ENCODE peak calls at places on chromosome 9, in six cellular contexts. G, D, K, Z, F and H are unnamed samples.

GRCh38 chr9:76911971-76912370 is 6.1 kb upstream of the PRUNE2 start:
- DNase-seq in D (no peak), K (no peak), Z (no peak), G (no peak), F (peak; percentile 42), H (peak; percentile 37)

GRCh38 chr9:128818839-128819715 is 777 bp downstream of the ENDOG start:
- DNase-seq in G (peak; percentile 38), K (no peak), Z (no peak), F (peak; percentile 27), D (peak; percentile 29), H (peak; percentile 28)

GRCh38 chr9:117121331-117121730 is 293.5 kb downstream of the ASTN2 start:
- DNase-seq in F (no peak), G (no peak), K (no peak), D (no peak), Z (no peak), H (no peak)

GRCh38 chr9:71671289-71671688 is 97.0 kb downstream of the CEMIP2 start:
- DNase-seq in K (no peak), D (no peak), F (no peak), Z (no peak), G (no peak), H (no peak)

GRCh38 chr9:81588148-81588874 is 101.0 kb downstream of the TLE1 start:
- DNase-seq in F (peak; percentile 65), K (no peak), Z (no peak), D (no peak), G (peak; percentile 53), H (no peak)

GRCh38 chr9:110106698-110107097 is 101.3 kb downstream of the C9orf152 start:
- DNase-seq in G (no peak), F (peak; percentile 20), D (no peak), K (no peak), Z (no peak), H (no peak)

GRCh38 chr9:129027685-129028191 is 393 bp downstream of the SH3GLB2 start:
- DNase-seq in F (peak; percentile 71), D (peak; percentile 80), K (no peak), G (peak; percentile 41), Z (no peak), H (no peak)

GRCh38 chr9:13266172-13266571 is 13.3 kb downstream of the MPDZ start:
- DNase-seq in Z (no peak), K (no peak), F (no peak), D (no peak), G (peak; percentile 13), H (no peak)

GRCh38 chr9:15837079-15837679 is 284.3 kb downstream of the CCDC171 start:
- DNase-seq in Z (no peak), K (peak; percentile 10), D (no peak), G (peak; percentile 71), F (peak; percentile 57), H (peak; percentile 69)

GRCh38 chr9:120861935-120862334 is 15.1 kb downstream of the PHF19 start:
- DNase-seq in D (no peak), G (no peak), Z (no peak), F (no peak), K (no peak), H (no peak)

GRCh38 chr9:129720181-129720864 is 32.5 kb downstream of the PTGES start:
- DNase-seq in F (no peak), K (no peak), D (no peak), Z (no peak), G (no peak), H (no peak)

GRCh38 chr9:93085676-93086075 is 10.3 kb upstream of the CARD19 start:
- DNase-seq in Z (no peak), F (no peak), G (no peak), D (no peak), K (no peak), H (no peak)

GRCh38 chr9:70600479-70600878 is 186.0 kb upstream of the KLF9 start:
- DNase-seq in G (peak; percentile 96), D (no peak), Z (no peak), K (no peak), F (no peak), H (no peak)

GRCh38 chr9:83981126-83981871 is 694 bp downstream of the RMI1 start:
- DNase-seq in K (no peak), G (peak; percentile 50), D (no peak), F (peak; percentile 35), Z (no peak), H (peak; percentile 87)

GRCh38 chr9:109779711-109780452 is at the start of gene PALM2AKAP2:
- DNase-seq in Z (no peak), F (peak; percentile 17), K (peak; percentile 52), G (peak; percentile 83), D (no peak), H (peak; percentile 34)

GRCh38 chr9:127873886-127874285 is 3.6 kb downstream of the AK1 start:
- DNase-seq in G (peak; percentile 21), K (no peak), D (no peak), Z (no peak), F (no peak), H (no peak)

GRCh38 chr9:130499804-130500263 is 55.1 kb downstream of the ASS1 start:
- DNase-seq in G (no peak), K (no peak), D (no peak), F (no peak), Z (no peak), H (no peak)

GRCh38 chr9:124180557-124180956 is 77.2 kb upstream of the NEK6 start:
- DNase-seq in Z (no peak), F (no peak), D (no peak), K (no peak), G (peak; percentile 36), H (peak; percentile 21)

GRCh38 chr9:114932502-114932901 is 2.1 kb upstream of the TNFSF8 start:
- DNase-seq in Z (no peak), F (no peak), K (no peak), D (no peak), G (no peak), H (no peak)